ENCODE peak calls at places on chromosomes 11 and 22, in seven cellular contexts. Z is dorsolateral prefrontal cortex; H is C1 segment of cervical spinal cord; Y is stimulated activated CD4-positive, alpha-beta T cell treated with anti-CD3 and anti-CD28 coated beads, Interleukin-1b, Interleukin-23, amount 100 ng/mL, for 24 hours; G is BJ; J is left ventricle myocardium inferior; F is pancreas. E is an unnamed sample.
A peak's percentile ranks its signal among the peaks of the same experiment; 100 is the strongest.

GRCh38 chr11:69524291-69524882 is 42.9 kb downstream of the LINC01488 start:
- DNase-seq in Z (no peak), H (no peak), Y (no peak), G (no peak), J (no peak), F (no peak), E (no peak)

GRCh38 chr11:65090628-65091027 is 5.4 kb upstream of the VPS51 start:
- DNase-seq in Z (peak; percentile 58), H (no peak), Y (no peak), G (no peak), J (no peak), F (no peak), E (no peak)

GRCh38 chr22:25359601-25360261 is 140.3 kb downstream of the CRYBB2 start:
- DNase-seq in Z (no peak), H (no peak), Y (no peak), G (no peak), J (no peak), F (no peak), E (no peak)

GRCh38 chr22:27718186-27719032 is 83.1 kb downstream of the MN1 start:
- DNase-seq in Z (no peak), H (no peak), Y (no peak), G (peak; percentile 85), J (peak; percentile 70), F (peak; percentile 18), E (no peak)

GRCh38 chr22:37499006-37499707 is 13.0 kb upstream of the MFNG start:
- DNase-seq in Z (no peak), H (no peak), Y (no peak), G (no peak), J (no peak), F (no peak), E (no peak)

GRCh38 chr22:17638182-17638431 is 450 bp upstream of the BCL2L13 start:
- DNase-seq in Z (no peak), H (no peak), Y (peak; percentile 4), G (no peak), J (no peak), F (no peak), E (no peak)

GRCh38 chr11:2672553-2673249 is 27.1 kb downstream of the KCNQ1OT1 start:
- DNase-seq in Z (no peak), H (no peak), Y (no peak), G (no peak), J (no peak), F (no peak), E (no peak)

GRCh38 chr11:69102161-69102695 is 53.5 kb downstream of the TPCN2 start:
- DNase-seq in Z (no peak), H (no peak), Y (no peak), G (no peak), J (no peak), F (no peak), E (no peak)

GRCh38 chr11:92227954-92228935 is 3.6 kb downstream of the FAT3 start:
- DNase-seq in Z (peak; percentile 20), H (no peak), Y (no peak), G (no peak), J (no peak), F (no peak), E (peak; percentile 12)

GRCh38 chr22:31394326-31394725 is 5.1 kb upstream of the DRG1 start:
- DNase-seq in Z (no peak), H (no peak), Y (no peak), G (no peak), J (no peak), F (no peak), E (no peak)

GRCh38 chr11:101863361-101863760 is 51.4 kb upstream of the CEP126 start:
- DNase-seq in Z (no peak), H (no peak), Y (no peak), G (peak; percentile 73), J (no peak), F (no peak), E (no peak)

GRCh38 chr22:47043835-47044721 is 281.6 kb downstream of the TBC1D22A start:
- DNase-seq in Z (no peak), H (no peak), Y (no peak), G (no peak), J (no peak), F (peak; percentile 79), E (no peak)

GRCh38 chr11:36478700-36479329 is 31.3 kb downstream of the TRAF6 start:
- DNase-seq in Z (peak; percentile 71), H (no peak), Y (no peak), G (no peak), J (no peak), F (no peak), E (no peak)

GRCh38 chr11:79413258-79413657 is 27.6 kb downstream of the TENM4 start:
- DNase-seq in Z (peak; percentile 42), H (no peak), Y (no peak), G (peak; percentile 79), J (peak; percentile 89), F (peak; percentile 35), E (no peak)

GRCh38 chr22:18096823-18097222 is 13.8 kb upstream of the TUBA8 start:
- DNase-seq in Z (peak; percentile 56), H (no peak), Y (no peak), G (no peak), J (no peak), F (no peak), E (no peak)

GRCh38 chr22:39622881-39623367 is 52.4 kb downstream of the CACNA1I start:
- DNase-seq in Z (peak; percentile 26), H (peak; percentile 10), Y (peak; percentile 35), G (no peak), J (peak; percentile 52), F (peak; percentile 39), E (no peak)

GRCh38 chr11:33197915-33198727 is 36.8 kb upstream of the CSTF3 start:
- DNase-seq in Z (no peak), H (no peak), Y (no peak), G (no peak), J (no peak), F (no peak), E (no peak)